ENCODE peak calls at places on chromosomes 12 and 14, in seven cellular contexts. One of them, this sample, is unnamed.

GRCh38 chr14:70926187-70926830 is 19.1 kb downstream of the PCNX1 start:
- DNase-seq in mammary epithelial cell: no peak
- DNase-seq in NCI-H1436: no peak
- DNase-seq in right atrium auricular region: no peak
- DNase-seq in lung: no peak
- DNase-seq in HCEC 1CT: no peak
- DNase-seq in hypothalamus: no peak
- DNase-seq in this sample: no peak

GRCh38 chr12:47988073-47989022 is 15.9 kb downstream of the COL2A1 start:
- DNase-seq in right atrium auricular region: no peak
- DNase-seq in mammary epithelial cell: no peak
- DNase-seq in HCEC 1CT: no peak
- DNase-seq in hypothalamus: no peak
- DNase-seq in NCI-H1436: no peak
- DNase-seq in lung: no peak
- DNase-seq in this sample: no peak

GRCh38 chr12:111034911-111035577 is 114.7 kb upstream of the MYL2 start:
- DNase-seq in HCEC 1CT: no peak
- DNase-seq in lung: no peak
- DNase-seq in NCI-H1436: no peak
- DNase-seq in mammary epithelial cell: peak
- DNase-seq in right atrium auricular region: no peak
- DNase-seq in hypothalamus: no peak
- DNase-seq in this sample: peak

GRCh38 chr12:29073631-29074239 is 75.3 kb upstream of the FAR2 start:
- DNase-seq in NCI-H1436: peak
- DNase-seq in lung: no peak
- DNase-seq in mammary epithelial cell: peak
- DNase-seq in HCEC 1CT: peak
- DNase-seq in right atrium auricular region: no peak
- DNase-seq in hypothalamus: no peak
- DNase-seq in this sample: peak

GRCh38 chr14:74913986-74914573 is 9.0 kb downstream of the RPS6KL1 start:
- DNase-seq in HCEC 1CT: peak
- DNase-seq in hypothalamus: no peak
- DNase-seq in mammary epithelial cell: peak
- DNase-seq in NCI-H1436: no peak
- DNase-seq in lung: peak
- DNase-seq in right atrium auricular region: peak
- DNase-seq in this sample: peak

GRCh38 chr14:33120966-33121365 is 182.3 kb downstream of the NPAS3 start:
- DNase-seq in NCI-H1436: no peak
- DNase-seq in HCEC 1CT: peak
- DNase-seq in hypothalamus: no peak
- DNase-seq in right atrium auricular region: no peak
- DNase-seq in mammary epithelial cell: peak
- DNase-seq in lung: no peak
- DNase-seq in this sample: peak

GRCh38 chr14:52051251-52051650 is 17.6 kb downstream of the NID2 start:
- DNase-seq in HCEC 1CT: no peak
- DNase-seq in right atrium auricular region: no peak
- DNase-seq in NCI-H1436: no peak
- DNase-seq in lung: no peak
- DNase-seq in mammary epithelial cell: no peak
- DNase-seq in hypothalamus: no peak
- DNase-seq in this sample: no peak

GRCh38 chr12:125403145-125403789 is 338.0 kb downstream of the AACS start:
- DNase-seq in hypothalamus: no peak
- DNase-seq in mammary epithelial cell: peak
- DNase-seq in right atrium auricular region: no peak
- DNase-seq in lung: no peak
- DNase-seq in NCI-H1436: peak
- DNase-seq in HCEC 1CT: no peak
- DNase-seq in this sample: peak

GRCh38 chr12:12534134-12534866 is 28.4 kb downstream of the DUSP16 start:
- DNase-seq in mammary epithelial cell: no peak
- DNase-seq in NCI-H1436: no peak
- DNase-seq in HCEC 1CT: no peak
- DNase-seq in lung: no peak
- DNase-seq in right atrium auricular region: no peak
- DNase-seq in hypothalamus: no peak
- DNase-seq in this sample: no peak

GRCh38 chr12:62785941-62786559 is 148.9 kb downstream of the PPM1H start:
- DNase-seq in HCEC 1CT: peak
- DNase-seq in NCI-H1436: no peak
- DNase-seq in right atrium auricular region: peak
- DNase-seq in lung: peak
- DNase-seq in mammary epithelial cell: peak
- DNase-seq in hypothalamus: no peak
- DNase-seq in this sample: peak

GRCh38 chr12:113762155-113762848 is 203.8 kb downstream of the RBM19 start:
- DNase-seq in HCEC 1CT: no peak
- DNase-seq in right atrium auricular region: no peak
- DNase-seq in mammary epithelial cell: no peak
- DNase-seq in hypothalamus: no peak
- DNase-seq in lung: no peak
- DNase-seq in NCI-H1436: peak
- DNase-seq in this sample: no peak

GRCh38 chr14:92513204-92513965 is at the start of gene RIN3:
- DNase-seq in hypothalamus: no peak
- DNase-seq in mammary epithelial cell: peak
- DNase-seq in right atrium auricular region: no peak
- DNase-seq in lung: peak
- DNase-seq in NCI-H1436: no peak
- DNase-seq in HCEC 1CT: peak
- DNase-seq in this sample: peak

GRCh38 chr14:56027421-56027820 is 90.8 kb upstream of the PELI2 start:
- DNase-seq in mammary epithelial cell: no peak
- DNase-seq in NCI-H1436: no peak
- DNase-seq in lung: no peak
- DNase-seq in right atrium auricular region: no peak
- DNase-seq in hypothalamus: no peak
- DNase-seq in HCEC 1CT: no peak
- DNase-seq in this sample: no peak

GRCh38 chr12:990649-991349 is at the start of gene ERC1:
- DNase-seq in NCI-H1436: peak
- DNase-seq in lung: peak
- DNase-seq in right atrium auricular region: peak
- DNase-seq in HCEC 1CT: peak
- DNase-seq in hypothalamus: peak
- DNase-seq in mammary epithelial cell: peak
- DNase-seq in this sample: peak

GRCh38 chr12:59164991-59165718 is 244.9 kb upstream of the LRIG3 start:
- DNase-seq in HCEC 1CT: peak
- DNase-seq in right atrium auricular region: no peak
- DNase-seq in mammary epithelial cell: peak
- DNase-seq in lung: no peak
- DNase-seq in NCI-H1436: peak
- DNase-seq in hypothalamus: no peak
- DNase-seq in this sample: peak

GRCh38 chr14:41521891-41522290 is 84.8 kb upstream of the LRFN5 start:
- DNase-seq in NCI-H1436: no peak
- DNase-seq in hypothalamus: no peak
- DNase-seq in HCEC 1CT: no peak
- DNase-seq in lung: no peak
- DNase-seq in mammary epithelial cell: peak
- DNase-seq in right atrium auricular region: no peak
- DNase-seq in this sample: no peak

GRCh38 chr14:69574266-69574953 is at the start of gene CCDC177:
- DNase-seq in HCEC 1CT: peak
- DNase-seq in right atrium auricular region: no peak
- DNase-seq in mammary epithelial cell: peak
- DNase-seq in hypothalamus: no peak
- DNase-seq in lung: peak
- DNase-seq in NCI-H1436: peak
- DNase-seq in this sample: peak

GRCh38 chr12:38664661-38665269 is 240.6 kb downstream of the CPNE8 start:
- DNase-seq in mammary epithelial cell: peak
- DNase-seq in HCEC 1CT: peak
- DNase-seq in lung: no peak
- DNase-seq in hypothalamus: no peak
- DNase-seq in right atrium auricular region: no peak
- DNase-seq in NCI-H1436: no peak
- DNase-seq in this sample: no peak

This sample was measured in foreskin fibroblast.